ENCODE peak calls at places on chromosome 19, in four cellular contexts. One of them, this sample, is unnamed.

GRCh38 chr19:32910094-32910493 is 40.5 kb upstream of the SLC7A9 start:
- DNase-seq in neural crest cell: no peak
- DNase-seq in RWPE1: no peak
- DNase-seq in lung: no peak
- DNase-seq in this sample: no peak

GRCh38 chr19:49712397-49712859 is 21.5 kb downstream of the CPT1C start:
- DNase-seq in neural crest cell: peak
- DNase-seq in RWPE1: peak
- DNase-seq in lung: peak
- DNase-seq in this sample: peak

GRCh38 chr19:38277549-38277948 is 13.2 kb downstream of the SPINT2 start:
- DNase-seq in neural crest cell: no peak
- DNase-seq in RWPE1: peak
- DNase-seq in lung: no peak
- DNase-seq in this sample: no peak

GRCh38 chr19:3067549-3067948 is 5.3 kb upstream of the TLE5 start:
- DNase-seq in neural crest cell: no peak
- DNase-seq in RWPE1: no peak
- DNase-seq in lung: no peak
- DNase-seq in this sample: no peak

GRCh38 chr19:48398329-48399235 is 5.1 kb downstream of the GRIN2D start:
- DNase-seq in neural crest cell: peak
- DNase-seq in RWPE1: peak
- DNase-seq in lung: peak
- DNase-seq in this sample: no peak

GRCh38 chr19:22532388-22533310 is 101.5 kb upstream of the ZNF492 start:
- DNase-seq in neural crest cell: no peak
- DNase-seq in RWPE1: no peak
- DNase-seq in lung: peak
- DNase-seq in this sample: no peak

GRCh38 chr19:39778763-39779162 is at the start of gene LEUTX:
- DNase-seq in neural crest cell: no peak
- DNase-seq in RWPE1: no peak
- DNase-seq in lung: no peak
- DNase-seq in this sample: no peak

GRCh38 chr19:38975861-38976271 is 324 bp upstream of the FBXO17 start:
- DNase-seq in neural crest cell: peak
- DNase-seq in RWPE1: no peak
- DNase-seq in lung: no peak
- DNase-seq in this sample: no peak

GRCh38 chr19:10513223-10513622 is 4.0 kb downstream of the S1PR5 start:
- DNase-seq in neural crest cell: no peak
- DNase-seq in RWPE1: no peak
- DNase-seq in lung: no peak
- DNase-seq in this sample: no peak

GRCh38 chr19:14375055-14375581 is 6.1 kb upstream of the ADGRE5 start:
- DNase-seq in neural crest cell: no peak
- DNase-seq in RWPE1: no peak
- DNase-seq in lung: peak
- DNase-seq in this sample: no peak

GRCh38 chr19:33673258-33673875 is 51.6 kb downstream of the CHST8 start:
- DNase-seq in neural crest cell: no peak
- DNase-seq in RWPE1: no peak
- DNase-seq in lung: no peak
- DNase-seq in this sample: no peak

GRCh38 chr19:3046621-3047306 is 15.5 kb downstream of the TLE5 start:
- DNase-seq in neural crest cell: no peak
- DNase-seq in RWPE1: no peak
- DNase-seq in lung: no peak
- DNase-seq in this sample: no peak

GRCh38 chr19:48796468-48797083 is 14.3 kb downstream of the BCAT2 start:
- DNase-seq in neural crest cell: no peak
- DNase-seq in RWPE1: no peak
- DNase-seq in lung: no peak
- DNase-seq in this sample: no peak

GRCh38 chr19:48469056-48469881 is at the start of gene CYTH2:
- DNase-seq in neural crest cell: peak
- DNase-seq in RWPE1: peak
- DNase-seq in lung: peak
- DNase-seq in this sample: no peak

GRCh38 chr19:39592381-39592780 is 9.9 kb upstream of the LGALS13 start:
- DNase-seq in neural crest cell: no peak
- DNase-seq in RWPE1: no peak
- DNase-seq in lung: no peak
- DNase-seq in this sample: no peak

GRCh38 chr19:23792784-23793183 is 34.1 kb upstream of the ZNF681 start:
- DNase-seq in neural crest cell: no peak
- DNase-seq in RWPE1: no peak
- DNase-seq in lung: no peak
- DNase-seq in this sample: no peak

GRCh38 chr19:50728084-50728737 is 5.0 kb downstream of the CLEC11A start:
- DNase-seq in neural crest cell: peak
- DNase-seq in RWPE1: peak
- DNase-seq in lung: no peak
- DNase-seq in this sample: no peak

GRCh38 chr19:53055117-53055516 is 10.6 kb downstream of the ERVV-2 start:
- DNase-seq in neural crest cell: no peak
- DNase-seq in RWPE1: no peak
- DNase-seq in lung: no peak
- DNase-seq in this sample: no peak

GRCh38 chr19:22607653-22608430 is 26.3 kb upstream of the ZNF492 start:
- DNase-seq in neural crest cell: no peak
- DNase-seq in RWPE1: no peak
- DNase-seq in lung: no peak
- DNase-seq in this sample: no peak

GRCh38 chr19:49710372-49710951 is 19.5 kb downstream of the CPT1C start:
- DNase-seq in neural crest cell: no peak
- DNase-seq in RWPE1: no peak
- DNase-seq in lung: no peak
- DNase-seq in this sample: no peak

GRCh38 chr19:29287061-29287460 is 74.1 kb upstream of the UQCRFS1 start:
- DNase-seq in neural crest cell: no peak
- DNase-seq in RWPE1: no peak
- DNase-seq in lung: no peak
- DNase-seq in this sample: no peak

GRCh38 chr19:50906217-50906616 is 5.0 kb downstream of the KLK4 start:
- DNase-seq in neural crest cell: peak
- DNase-seq in RWPE1: no peak
- DNase-seq in lung: no peak
- DNase-seq in this sample: no peak

GRCh38 chr19:30666301-30666803 is 294.2 kb downstream of the ZNF536 start:
- DNase-seq in neural crest cell: peak
- DNase-seq in RWPE1: peak
- DNase-seq in lung: no peak
- DNase-seq in this sample: no peak

GRCh38 chr19:33814181-33815165 is 17.8 kb downstream of the KCTD15 start:
- DNase-seq in neural crest cell: no peak
- DNase-seq in RWPE1: no peak
- DNase-seq in lung: no peak
- DNase-seq in this sample: no peak

GRCh38 chr19:43743059-43743458 is 11.7 kb downstream of the SMG9 start:
- DNase-seq in neural crest cell: no peak
- DNase-seq in RWPE1: no peak
- DNase-seq in lung: no peak
- DNase-seq in this sample: no peak

GRCh38 chr19:58578430-58578925 is 5.3 kb upstream of the MZF1 start:
- DNase-seq in neural crest cell: no peak
- DNase-seq in RWPE1: no peak
- DNase-seq in lung: no peak
- DNase-seq in this sample: no peak

GRCh38 chr19:10085641-10086031 is 481 bp upstream of the SHFL start:
- DNase-seq in neural crest cell: no peak
- DNase-seq in RWPE1: no peak
- DNase-seq in lung: no peak
- DNase-seq in this sample: no peak

GRCh38 chr19:13207237-13208130 is 57.3 kb downstream of the IER2 start:
- DNase-seq in neural crest cell: peak
- DNase-seq in RWPE1: peak
- DNase-seq in lung: no peak
- DNase-seq in this sample: no peak

GRCh38 chr19:14511245-14511625 is 7.0 kb downstream of the DNAJB1 start:
- DNase-seq in neural crest cell: no peak
- DNase-seq in RWPE1: no peak
- DNase-seq in lung: no peak
- DNase-seq in this sample: no peak

GRCh38 chr19:7883796-7884570 is 4.3 kb upstream of the LRRC8E start:
- DNase-seq in neural crest cell: no peak
- DNase-seq in RWPE1: no peak
- DNase-seq in lung: no peak
- DNase-seq in this sample: no peak

GRCh38 chr19:7476941-7477494 is 11.8 kb downstream of the PEX11G start:
- DNase-seq in neural crest cell: no peak
- DNase-seq in RWPE1: no peak
- DNase-seq in lung: no peak
- DNase-seq in this sample: no peak

GRCh38 chr19:43207991-43208390 is 2.6 kb upstream of the PSG4 start:
- DNase-seq in neural crest cell: no peak
- DNase-seq in RWPE1: no peak
- DNase-seq in lung: no peak
- DNase-seq in this sample: no peak

GRCh38 chr19:24062222-24062621 is 24.8 kb upstream of the ZNF254 start:
- DNase-seq in neural crest cell: no peak
- DNase-seq in RWPE1: no peak
- DNase-seq in lung: no peak
- DNase-seq in this sample: no peak

GRCh38 chr19:37953576-37954303 is 46.7 kb downstream of the SIPA1L3 start:
- DNase-seq in neural crest cell: no peak
- DNase-seq in RWPE1: no peak
- DNase-seq in lung: no peak
- DNase-seq in this sample: no peak

GRCh38 chr19:5665781-5666513 is 14.4 kb downstream of the MICOS13 start:
- DNase-seq in neural crest cell: no peak
- DNase-seq in RWPE1: no peak
- DNase-seq in lung: no peak
- DNase-seq in this sample: no peak
- TF ChIP-seq CTCF in neural crest cell: no peak
- TF ChIP-seq CTCF in RWPE1: no peak
- TF ChIP-seq CTCF in lung: no peak
- TF ChIP-seq CTCF in this sample: no peak

GRCh38 chr19:5680437-5681368 is at the start of the genes HSD11B1L and MICOS13:
- DNase-seq in neural crest cell: peak
- DNase-seq in RWPE1: peak
- DNase-seq in lung: peak
- DNase-seq in this sample: peak
- TF ChIP-seq CTCF in neural crest cell: no peak
- TF ChIP-seq CTCF in RWPE1: no peak
- TF ChIP-seq CTCF in lung: no peak
- TF ChIP-seq CTCF in this sample: no peak

GRCh38 chr19:40807147-40808020 is 8.4 kb downstream of the EGLN2 start:
- DNase-seq in neural crest cell: no peak
- DNase-seq in RWPE1: peak
- DNase-seq in lung: no peak
- DNase-seq in this sample: no peak
- TF ChIP-seq CTCF in neural crest cell: peak
- TF ChIP-seq CTCF in RWPE1: no peak
- TF ChIP-seq CTCF in lung: no peak
- TF ChIP-seq CTCF in this sample: peak

GRCh38 chr19:1850809-1851544 is 2.7 kb upstream of the REXO1 start:
- DNase-seq in neural crest cell: no peak
- DNase-seq in RWPE1: no peak
- DNase-seq in lung: no peak
- DNase-seq in this sample: no peak
- TF ChIP-seq CTCF in neural crest cell: no peak
- TF ChIP-seq CTCF in RWPE1: no peak
- TF ChIP-seq CTCF in lung: no peak
- TF ChIP-seq CTCF in this sample: no peak

GRCh38 chr19:18832331-18833140 is 777 bp downstream of the UPF1 start:
- DNase-seq in neural crest cell: no peak
- DNase-seq in RWPE1: peak
- DNase-seq in lung: no peak
- DNase-seq in this sample: peak
- TF ChIP-seq CTCF in neural crest cell: no peak
- TF ChIP-seq CTCF in RWPE1: no peak
- TF ChIP-seq CTCF in lung: no peak
- TF ChIP-seq CTCF in this sample: no peak

DNA sequence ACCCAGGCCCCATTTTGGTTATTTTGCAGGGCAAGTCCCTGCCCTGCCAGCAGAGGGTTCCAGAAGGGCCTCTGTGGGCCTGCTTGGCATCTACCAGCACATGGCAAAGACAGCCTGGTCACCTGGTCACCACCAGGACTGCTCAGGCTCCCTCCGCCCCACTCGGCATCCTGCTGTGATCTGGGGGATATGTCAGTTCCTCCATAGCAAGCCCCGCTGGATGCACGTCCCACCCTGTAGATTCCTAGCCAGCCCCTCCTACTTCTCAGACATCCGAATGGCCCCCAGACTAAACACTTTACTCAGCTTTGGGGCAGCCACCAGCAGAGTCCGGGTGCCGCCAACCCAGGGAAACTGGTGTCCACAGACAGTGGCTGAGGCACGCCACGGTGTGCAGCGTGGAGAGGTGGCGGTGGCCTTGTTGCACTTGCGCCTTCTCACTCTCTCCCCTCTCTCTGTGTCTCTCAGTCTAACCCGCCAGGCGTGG is 31.8 kb upstream of the USE1 start:
- DNase-seq in neural crest cell: no peak
- DNase-seq in RWPE1: no peak
- DNase-seq in lung: no peak
- DNase-seq in this sample: no peak
- TF ChIP-seq CTCF in neural crest cell: no peak
- TF ChIP-seq CTCF in RWPE1: no peak
- TF ChIP-seq CTCF in lung: no peak
- TF ChIP-seq CTCF in this sample: no peak

DNA sequence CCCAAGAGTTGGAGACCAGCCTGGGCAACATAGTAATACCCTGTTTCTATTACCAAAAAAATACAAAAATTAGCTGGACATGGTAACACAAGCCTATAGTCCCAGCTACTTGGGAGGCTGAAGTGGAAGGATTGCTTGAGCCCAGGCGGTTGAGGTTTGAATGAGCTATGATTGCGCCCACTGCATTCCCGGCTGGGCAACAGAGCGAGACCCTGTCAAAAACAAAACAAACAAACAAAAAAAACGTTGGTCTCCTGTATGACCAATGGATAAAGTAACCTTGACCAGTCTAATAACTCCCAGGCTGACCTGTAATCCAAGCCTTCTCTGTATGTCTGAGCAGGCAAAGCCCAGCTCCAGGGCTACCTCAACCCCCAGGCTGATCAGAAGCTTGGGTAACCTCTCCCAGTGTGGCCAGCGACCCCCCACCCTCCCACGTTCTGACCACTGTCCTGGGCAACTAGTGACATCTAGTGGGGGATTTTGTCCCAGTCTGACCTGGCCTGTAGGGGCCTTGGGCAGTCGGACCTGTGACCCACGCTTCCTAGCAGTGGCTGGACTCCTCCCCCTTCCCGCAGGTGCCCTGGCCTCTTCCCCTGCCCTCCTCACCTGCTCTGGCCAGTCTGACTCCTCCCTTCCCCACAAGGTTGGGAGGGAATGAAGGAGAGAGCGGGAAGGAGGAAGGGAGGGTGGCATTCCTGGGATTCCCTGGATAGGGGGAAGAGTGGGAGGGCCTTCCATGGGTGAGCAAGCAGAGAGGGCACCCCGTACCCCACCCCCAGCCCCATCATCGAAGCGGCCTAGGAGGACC is 1.0 kb upstream of the BCAM start:
- DNase-seq in neural crest cell: peak
- DNase-seq in RWPE1: peak
- DNase-seq in lung: peak
- DNase-seq in this sample: no peak
- TF ChIP-seq CTCF in neural crest cell: peak
- TF ChIP-seq CTCF in RWPE1: peak
- TF ChIP-seq CTCF in lung: no peak
- TF ChIP-seq CTCF in this sample: peak

This sample was measured in D721Med.